ENCODE peak calls at places on chromosomes 12 and 14, in seven cellular contexts. A is choroid plexus epithelial cell, U is cardiac muscle cell, C is stomach, I is foreskin fibroblast, X is AG04450, S is GM23338. K is an unnamed sample.

GRCh38 chr12:119710374-119710773 is 42.4 kb downstream of the PRKAB1 start:
- DNase-seq in A (no peak), U (no peak), C (peak; percentile 82), I (no peak), X (no peak), S (no peak), K (no peak)

GRCh38 chr14:73457050-73457934 is 1.1 kb downstream of the NUMB start:
- DNase-seq in A (peak; percentile 35), U (peak; percentile 26), C (peak; percentile 45), I (peak; percentile 58), X (no peak), S (peak; percentile 66), K (no peak)

GRCh38 chr12:93369505-93369904 is 8.2 kb upstream of the NUDT4 start:
- DNase-seq in A (no peak), U (no peak), C (no peak), I (no peak), X (no peak), S (no peak), K (no peak)

GRCh38 chr14:65949711-65950516 is 536.3 kb upstream of the CCDC196 start:
- DNase-seq in A (peak; percentile 47), U (peak; percentile 45), C (peak; percentile 82), I (peak; percentile 7), X (no peak), S (no peak), K (no peak)

GRCh38 chr14:67961676-67962075 is 142.1 kb downstream of the RAD51B start:
- DNase-seq in A (no peak), U (no peak), C (no peak), I (no peak), X (no peak), S (no peak), K (no peak)

GRCh38 chr12:107565551-107565950 is 120.0 kb upstream of the PWP1 start:
- DNase-seq in A (no peak), U (no peak), C (no peak), I (no peak), X (no peak), S (no peak), K (no peak)

GRCh38 chr14:81247271-81247766 is 26.6 kb upstream of the GTF2A1 start:
- DNase-seq in A (no peak), U (no peak), C (peak; percentile 44), I (peak; percentile 70), X (no peak), S (no peak), K (no peak)

GRCh38 chr14:76768201-76768656 is 7.0 kb downstream of the VASH1 start:
- DNase-seq in A (peak; percentile 42), U (peak; percentile 56), C (peak; percentile 40), I (no peak), X (no peak), S (peak; percentile 84), K (no peak)

GRCh38 chr12:55068416-55069010 is 48.7 kb downstream of the NEUROD4 start:
- DNase-seq in A (peak; percentile 81), U (peak; percentile 73), C (no peak), I (peak; percentile 57), X (no peak), S (peak; percentile 93), K (no peak)

GRCh38 chr12:11656550-11656949 is 7.1 kb downstream of the ETV6 start:
- DNase-seq in A (no peak), U (no peak), C (no peak), I (no peak), X (no peak), S (no peak), K (no peak)

GRCh38 chr14:69877492-69877891 is 1.7 kb upstream of the SMOC1 start:
- DNase-seq in A (peak; percentile 86), U (peak; percentile 52), C (no peak), I (peak; percentile 43), X (no peak), S (peak; percentile 64), K (no peak)

GRCh38 chr12:89880695-89881350 is 172.2 kb upstream of the ATP2B1 start:
- DNase-seq in A (no peak), U (no peak), C (no peak), I (no peak), X (no peak), S (no peak), K (peak; percentile 15)

GRCh38 chr12:52203126-52203921 is 11.5 kb upstream of the KRT80 start:
- DNase-seq in A (no peak), U (peak; percentile 75), C (peak; percentile 36), I (peak; percentile 91), X (no peak), S (no peak), K (no peak)

GRCh38 chr14:69996197-69996596 is 117.0 kb downstream of the SMOC1 start:
- DNase-seq in A (peak; percentile 69), U (peak; percentile 36), C (no peak), I (peak; percentile 69), X (no peak), S (no peak), K (no peak)

GRCh38 chr14:35390577-35391387 is 13.8 kb downstream of the NFKBIA start:
- DNase-seq in A (peak; percentile 47), U (no peak), C (no peak), I (peak; percentile 29), X (no peak), S (no peak), K (no peak)

GRCh38 chr12:51911788-51912711 is 4.7 kb downstream of the ACVRL1 start:
- DNase-seq in A (no peak), U (peak; percentile 34), C (no peak), I (peak; percentile 42), X (no peak), S (peak; percentile 37), K (no peak)

GRCh38 chr12:13154027-13154538 is 42.4 kb upstream of the EMP1 start:
- DNase-seq in A (peak; percentile 48), U (peak; percentile 31), C (no peak), I (peak; percentile 58), X (no peak), S (no peak), K (no peak)

GRCh38 chr14:39434401-39434800 is 2.2 kb upstream of the FBXO33 start:
- DNase-seq in A (no peak), U (no peak), C (no peak), I (no peak), X (no peak), S (no peak), K (no peak)

DNA sequence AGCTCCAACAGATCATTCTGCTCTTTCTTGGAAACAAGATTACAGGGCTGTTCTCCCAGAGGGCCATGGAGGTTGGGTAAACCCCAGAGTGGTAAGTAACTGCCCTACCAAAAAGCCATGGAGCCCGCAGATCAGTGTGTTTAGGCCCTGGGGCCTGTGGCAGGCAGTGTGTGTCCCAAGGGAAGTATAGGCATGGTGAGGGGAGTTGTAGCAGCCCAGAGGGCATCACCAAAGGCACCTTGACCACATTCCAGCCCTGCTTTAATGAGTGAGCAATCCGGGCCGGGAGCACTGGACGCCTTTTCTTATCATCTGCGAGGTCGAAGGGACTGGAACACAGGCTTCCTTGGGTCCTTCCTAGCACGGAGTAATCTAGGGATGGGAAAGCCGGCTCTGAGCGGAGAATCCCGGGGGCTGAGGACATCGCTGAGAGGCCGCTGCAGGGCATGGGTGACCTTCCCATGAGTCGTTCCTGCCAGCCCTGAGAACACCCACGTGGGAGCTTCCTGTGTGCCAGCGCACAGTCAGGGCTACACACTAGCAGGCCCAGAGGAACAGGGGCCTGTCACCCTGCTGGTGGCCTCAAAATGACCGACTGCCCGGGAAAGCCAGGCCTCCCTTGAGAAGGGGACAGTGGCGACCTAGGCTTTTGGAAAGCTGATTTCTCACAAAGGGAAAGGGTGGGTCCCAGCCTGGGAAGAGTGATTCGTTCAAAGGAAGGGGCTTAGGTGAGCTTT is 91.3 kb downstream of the NINJ2 start:
- DNase-seq in A (no peak), U (no peak), C (peak; percentile 40), I (peak; percentile 58), X (no peak), S (no peak), K (no peak)
- H3K4me3 ChIP-seq in A (no peak overlapping the region), U (no peak overlapping the region), C (no peak overlapping the region), I (no peak overlapping the region), X (no peak overlapping the region), S (no peak overlapping the region), K (no peak overlapping the region)

GRCh38 chr14:64566651-64567122 is 16.9 kb downstream of the PPP1R36 start:
- DNase-seq in A (no peak), U (peak; percentile 30), C (no peak), I (peak; percentile 38), X (no peak), S (peak; percentile 47), K (no peak)
- TF ChIP-seq CTCF in A (no peak), U (no peak), C (no peak), I (no peak), X (no peak), S (no peak), K (no peak)

GRCh38 chr14:31239673-31240072 is 32.1 kb upstream of the HECTD1 start:
- DNase-seq in A (no peak), U (no peak), C (no peak), I (no peak), X (no peak), S (no peak), K (no peak)

GRCh38 chr14:31244626-31245025 is 37.0 kb upstream of the HECTD1 start:
- DNase-seq in A (no peak), U (no peak), C (no peak), I (no peak), X (no peak), S (peak; percentile 33), K (no peak)

GRCh38 chr14:31243860-31244259 is 36.3 kb upstream of the HECTD1 start:
- DNase-seq in A (no peak), U (no peak), C (peak; percentile 64), I (no peak), X (no peak), S (peak; percentile 27), K (no peak)

GRCh38 chr14:31241450-31242114 is 34.0 kb upstream of the HECTD1 start:
- DNase-seq in A (peak; percentile 50), U (peak; percentile 52), C (no peak), I (peak; percentile 28), X (no peak), S (no peak), K (no peak)
- H3K4me3 ChIP-seq in A (no peak overlapping the region), U (no peak overlapping the region), C (peak overlapping the region; percentile 19), I (no peak overlapping the region), X (no peak overlapping the region), S (no peak overlapping the region), K (no peak overlapping the region)

GRCh38 chr12:109130297-109130696 is 13.9 kb downstream of the ACACB start:
- DNase-seq in A (no peak), U (no peak), C (no peak), I (no peak), X (no peak), S (no peak), K (no peak)

GRCh38 chr12:109137055-109137454 is 20.7 kb downstream of the ACACB start:
- DNase-seq in A (no peak), U (no peak), C (no peak), I (no peak), X (no peak), S (no peak), K (no peak)

GRCh38 chr12:109130755-109131521 is 14.6 kb downstream of the ACACB start:
- DNase-seq in A (no peak), U (no peak), C (peak; percentile 71), I (peak; percentile 32), X (no peak), S (peak; percentile 20), K (no peak)

GRCh38 chr12:109131522-109132050 is 15.2 kb downstream of the ACACB start:
- DNase-seq in A (no peak), U (no peak), C (no peak), I (peak; percentile 23), X (no peak), S (no peak), K (no peak)

GRCh38 chr12:109134186-109134917 is 18.0 kb downstream of the ACACB start:
- DNase-seq in A (peak; percentile 15), U (peak; percentile 84), C (peak; percentile 31), I (peak; percentile 80), X (no peak), S (peak; percentile 75), K (no peak)
- TF ChIP-seq CTCF in A (peak; percentile 70), U (peak; percentile 75), C (peak; percentile 45), I (peak; percentile 63), X (peak; percentile 69), S (peak; percentile 78), K (peak; percentile 40)

GRCh38 chr12:104304261-104305004 is 894 bp downstream of the EID3 start:
- DNase-seq in A (no peak), U (peak; percentile 63), C (no peak), I (no peak), X (no peak), S (no peak), K (no peak)
- H3K4me3 ChIP-seq in A (peak overlapping the region; percentile 53), U (no peak overlapping the region), C (peak overlapping the region; percentile 54), I (peak overlapping the region; percentile 46), X (peak overlapping the region; percentile 58), S (peak overlapping the region; percentile 61), K (peak overlapping the region; percentile 47)

K was measured in esophagus squamous epithelium.